ENCODE peak calls at places on chromosomes 1 and 21, in nine cellular contexts. I is IMR-90; U is tibial artery; J is kidney epithelial cell; H is A549; L is small intestine; Q is mesenchymal stem cell; B is CD4-positive, CD25-positive, alpha-beta regulatory T cell; Y is cardiac fibroblast. T is an unnamed sample.
A peak's percentile ranks its signal among the peaks of the same experiment; 100 is the strongest.

GRCh38 chr1:111886741-111887140 is 102.7 kb downstream of the KCND3 start:
- DNase-seq in I (no peak), U (no peak), J (no peak), H (no peak), L (no peak), Q (peak; percentile 44), B (no peak), Y (no peak), T (no peak)

GRCh38 chr1:229342902-229343587 is at the start of gene CCSAP:
- DNase-seq in I (peak; percentile 38), U (peak; percentile 46), J (no peak), H (peak; percentile 49), L (peak; percentile 42), Q (peak; percentile 54), B (no peak), Y (peak; percentile 39), T (peak; percentile 72)

GRCh38 chr21:38297193-38297592 is 40.4 kb downstream of the KCNJ15 start:
- DNase-seq in I (peak; percentile 78), U (no peak), J (no peak), H (no peak), L (no peak), Q (peak; percentile 82), B (no peak), Y (peak; percentile 50), T (no peak)

GRCh38 chr1:226786550-226786949 is 47.5 kb upstream of the ITPKB start:
- DNase-seq in I (no peak), U (no peak), J (no peak), H (no peak), L (no peak), Q (no peak), B (no peak), Y (no peak), T (no peak)

GRCh38 chr1:43525995-43526394 is 4.7 kb upstream of the PTPRF start:
- DNase-seq in I (peak; percentile 67), U (no peak), J (no peak), H (peak; percentile 54), L (no peak), Q (peak; percentile 48), B (no peak), Y (peak; percentile 76), T (no peak)

GRCh38 chr1:162904579-162904978 is 43.6 kb upstream of the CCDC190 start:
- DNase-seq in I (no peak), U (no peak), J (peak; percentile 81), H (no peak), L (no peak), Q (no peak), B (no peak), Y (no peak), T (no peak)

GRCh38 chr1:114167226-114167625 is 13.6 kb upstream of the SYT6 start:
- DNase-seq in I (no peak), U (no peak), J (no peak), H (no peak), L (no peak), Q (no peak), B (no peak), Y (no peak), T (no peak)

GRCh38 chr1:204130989-204131892 is 20.6 kb downstream of the ETNK2 start:
- DNase-seq in I (peak; percentile 89), U (peak; percentile 45), J (peak; percentile 43), H (peak; percentile 25), L (no peak), Q (peak; percentile 84), B (no peak), Y (peak; percentile 90), T (no peak)

GRCh38 chr21:26736449-26736848 is 108.8 kb downstream of the ADAMTS1 start:
- DNase-seq in I (no peak), U (no peak), J (no peak), H (no peak), L (no peak), Q (peak; percentile 14), B (no peak), Y (no peak), T (no peak)

GRCh38 chr1:114359791-114360190 is 151.2 kb downstream of the TRIM33 start:
- DNase-seq in I (no peak), U (no peak), J (no peak), H (no peak), L (no peak), Q (no peak), B (no peak), Y (no peak), T (no peak)

GRCh38 chr1:201461783-201462441 is 7.1 kb downstream of the PHLDA3 start:
- DNase-seq in I (peak; percentile 99), U (peak; percentile 96), J (peak; percentile 97), H (peak; percentile 91), L (peak; percentile 66), Q (peak; percentile 99), B (no peak), Y (peak; percentile 97), T (no peak)

GRCh38 chr1:178451529-178451928 is 45.2 kb downstream of the CLEC20A start:
- DNase-seq in I (peak; percentile 80), U (no peak), J (no peak), H (no peak), L (no peak), Q (peak; percentile 16), B (no peak), Y (peak; percentile 26), T (no peak)

GRCh38 chr1:157157481-157158190 is 19.4 kb upstream of the ETV3 start:
- DNase-seq in I (peak; percentile 65), U (no peak), J (no peak), H (no peak), L (no peak), Q (peak; percentile 34), B (no peak), Y (peak; percentile 60), T (no peak)

GRCh38 chr1:236391008-236391407 is 3.1 kb upstream of the EDARADD start:
- DNase-seq in I (no peak), U (no peak), J (no peak), H (no peak), L (no peak), Q (no peak), B (no peak), Y (no peak), T (no peak)

GRCh38 chr1:6003568-6004411 is 11.6 kb upstream of the NPHP4 start:
- DNase-seq in I (no peak), U (no peak), J (no peak), H (no peak), L (no peak), Q (no peak), B (no peak), Y (no peak), T (no peak)

GRCh38 chr1:99176753-99177152 is 87.5 kb upstream of the PLPPR4 start:
- DNase-seq in I (peak; percentile 65), U (no peak), J (no peak), H (no peak), L (no peak), Q (no peak), B (no peak), Y (no peak), T (no peak)

GRCh38 chr1:248013229-248013710 is at the start of gene OR2L5:
- DNase-seq in I (no peak), U (no peak), J (no peak), H (no peak), L (no peak), Q (no peak), B (no peak), Y (no peak), T (no peak)

GRCh38 chr1:37831109-37831508 is 23.1 kb upstream of the YRDC start:
- DNase-seq in I (no peak), U (no peak), J (no peak), H (no peak), L (no peak), Q (no peak), B (no peak), Y (no peak), T (no peak)

GRCh38 chr1:180230791-180231505 is 884 bp downstream of the LHX4 start:
- DNase-seq in I (peak; percentile 51), U (no peak), J (no peak), H (peak; percentile 56), L (no peak), Q (peak; percentile 65), B (no peak), Y (peak; percentile 58), T (no peak)
- H3K4me3 ChIP-seq in I (peak overlapping the region; percentile 64), U (peak overlapping the region; percentile 47), J (peak overlapping the region; percentile 35), H (peak overlapping the region; percentile 70), L (no peak overlapping the region), Q (peak overlapping the region; percentile 62), B (no peak overlapping the region), Y (peak overlapping the region; percentile 57), T (peak overlapping the region; percentile 35)

GRCh38 chr1:116916533-116917460 is 7.1 kb downstream of the PTGFRN start:
- DNase-seq in I (no peak), U (no peak), J (no peak), H (no peak), L (peak; percentile 43), Q (no peak), B (no peak), Y (no peak), T (no peak)
- H3K4me3 ChIP-seq in I (no peak overlapping the region), U (no peak overlapping the region), J (no peak overlapping the region), H (no peak overlapping the region), L (no peak overlapping the region), Q (no peak overlapping the region), B (no peak overlapping the region), Y (no peak overlapping the region), T (no peak overlapping the region)

DNA sequence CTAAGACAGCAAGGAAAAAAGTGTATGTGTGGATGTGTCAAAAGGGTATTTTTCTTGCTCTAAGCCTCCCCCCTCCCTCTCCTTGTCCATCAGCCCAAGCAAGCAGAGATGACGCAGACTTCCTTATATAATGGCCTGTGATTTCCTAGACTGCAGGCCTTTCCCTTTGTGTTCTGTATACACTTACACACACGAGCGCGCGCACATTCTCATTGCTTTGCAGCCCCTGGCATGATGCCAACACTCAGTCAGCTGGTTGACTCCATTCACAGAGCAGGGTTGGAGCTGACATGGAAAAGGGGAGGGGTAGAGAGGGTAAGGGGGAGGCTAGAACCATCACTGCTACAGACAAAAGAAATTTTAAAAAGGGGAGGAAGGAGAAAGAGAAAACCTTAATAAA is 41.8 kb downstream of the GATAD2B start:
- DNase-seq in I (peak; percentile 98), U (peak; percentile 82), J (peak; percentile 96), H (no peak), L (peak; percentile 87), Q (peak; percentile 97), B (no peak), Y (peak; percentile 95), T (peak; percentile 37)
- H3K4me3 ChIP-seq in I (peak overlapping the region; percentile 46), U (peak overlapping the region; percentile 15), J (no peak overlapping the region), H (no peak overlapping the region), L (no peak overlapping the region), Q (no peak overlapping the region), B (no peak overlapping the region), Y (peak overlapping the region; percentile 24), T (no peak overlapping the region)

DNA sequence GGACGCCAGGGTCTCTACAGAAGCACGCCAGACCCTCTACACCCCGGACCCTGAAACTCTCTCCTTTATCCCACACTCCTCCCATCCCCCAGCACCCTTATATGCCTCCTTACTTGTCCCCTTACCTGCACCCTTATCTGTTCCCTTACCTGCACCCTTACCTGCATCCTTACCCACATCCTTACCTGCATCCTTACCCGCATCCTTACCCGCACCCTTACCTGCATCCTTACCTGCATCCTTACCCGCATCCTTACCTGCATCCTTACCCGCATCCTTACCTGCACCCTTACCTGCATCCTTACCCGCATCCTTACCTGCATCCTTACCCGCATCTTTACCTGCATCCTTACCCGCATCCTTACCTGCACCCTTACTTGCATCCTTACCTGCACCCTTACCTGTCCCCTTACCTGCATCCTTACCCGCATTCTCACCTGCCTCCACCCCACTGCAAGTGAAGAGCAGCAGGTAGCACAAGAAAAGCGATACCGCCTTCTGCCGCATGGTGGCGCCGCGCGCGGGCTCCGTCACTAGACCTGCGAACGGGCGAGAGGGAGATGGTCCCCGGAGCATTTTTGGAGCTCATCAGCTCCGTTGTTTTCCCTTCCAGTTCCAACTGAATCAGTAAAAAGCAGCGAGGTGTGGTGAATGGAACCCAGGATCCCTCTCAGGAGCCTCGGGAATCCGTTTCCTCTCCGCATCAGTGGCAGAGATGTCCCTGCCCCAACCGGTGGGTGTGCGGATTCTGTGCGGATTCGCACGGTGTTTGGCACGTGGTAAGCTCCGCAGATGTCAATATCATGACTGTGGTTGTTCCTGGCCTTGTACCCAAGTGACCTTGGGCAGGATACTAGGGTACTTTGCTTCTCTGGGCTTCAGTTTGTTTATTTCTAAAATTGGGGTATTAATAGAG is 2.9 kb downstream of the IFI6 start:
- DNase-seq in I (peak; percentile 45), U (peak; percentile 63), J (no peak), H (peak; percentile 55), L (peak; percentile 60), Q (peak; percentile 58), B (peak; percentile 87), Y (peak; percentile 69), T (peak; percentile 93)
- H3K4me3 ChIP-seq in I (peak overlapping the region; percentile 48), U (peak overlapping the region; percentile 45), J (peak overlapping the region; percentile 33), H (peak overlapping the region; percentile 38), L (no peak overlapping the region), Q (no peak overlapping the region), B (peak overlapping the region; percentile 83), Y (peak overlapping the region; percentile 55), T (peak overlapping the region; percentile 68)